ENCODE peak calls at places on chromosomes 12 and 14, in ten cellular contexts. M is tibial artery; X is IMR-90; C is HCT116; K is lung; D is CD8-positive, alpha-beta T cell; H is pancreas; J is upper lobe of left lung; P is fibroblast of lung; Z is sigmoid colon. L is an unnamed sample. For H3K4me1, the result is how much of the 10 kb centered on the place peaks cover.

GRCh38 chr14:58918066-58918465 is 270.4 kb upstream of the DAAM1 start:
- DNase-seq in M (no peak), X (peak), C (no peak), K (no peak), D (no peak), H (no peak), J (no peak), P (peak), Z (no peak), L (no peak)

GRCh38 chr14:106875503-106875902 is 1349.1 kb downstream of the TMEM121 start:
- DNase-seq in M (no peak), X (no peak), C (no peak), K (no peak), D (no peak), H (no peak), J (peak), P (no peak), Z (no peak), L (no peak)

GRCh38 chr12:122318607-122319311 is 52.5 kb upstream of the VPS33A start:
- DNase-seq in M (peak), X (peak), C (no peak), K (no peak), D (no peak), H (no peak), J (no peak), P (peak), Z (no peak), L (no peak)

GRCh38 chr14:104081493-104081835 is 4.0 kb upstream of the ASPG start:
- DNase-seq in M (no peak), X (no peak), C (no peak), K (no peak), D (no peak), H (no peak), J (no peak), P (no peak), Z (no peak), L (no peak)

GRCh38 chr12:130154276-130154675 is 8.0 kb upstream of the FZD10 start:
- DNase-seq in M (no peak), X (no peak), C (no peak), K (no peak), D (no peak), H (no peak), J (no peak), P (no peak), Z (no peak), L (no peak)

GRCh38 chr14:22176930-22177329 is 412.1 kb downstream of the DAD1 start:
- DNase-seq in M (no peak), X (no peak), C (no peak), K (no peak), D (no peak), H (no peak), J (no peak), P (no peak), Z (no peak), L (no peak)

GRCh38 chr12:122681814-122682213 is 21.3 kb downstream of the HCAR2 start:
- DNase-seq in M (no peak), X (peak), C (no peak), K (peak), D (no peak), H (no peak), J (no peak), P (no peak), Z (no peak), L (peak)

GRCh38 chr12:69897744-69898143 is 72.7 kb downstream of the MYRFL start:
- DNase-seq in M (no peak), X (peak), C (no peak), K (no peak), D (no peak), H (no peak), J (no peak), P (peak), Z (no peak), L (peak)

GRCh38 chr14:74834682-74835392 is 41.1 kb downstream of the PROX2 start:
- DNase-seq in M (no peak), X (peak), C (no peak), K (no peak), D (no peak), H (no peak), J (no peak), P (peak), Z (no peak), L (no peak)

GRCh38 chr12:76259071-76259470 is 89.1 kb downstream of the BBS10 start:
- DNase-seq in M (no peak), X (peak), C (no peak), K (no peak), D (no peak), H (no peak), J (no peak), P (no peak), Z (no peak), L (no peak)

GRCh38 chr14:85762523-85762922 is 232.6 kb downstream of the FLRT2 start:
- DNase-seq in M (no peak), X (no peak), C (no peak), K (no peak), D (no peak), H (no peak), J (no peak), P (no peak), Z (no peak), L (no peak)

GRCh38 chr14:50531595-50532501 is 521 bp downstream of the MAP4K5 start:
- DNase-seq in M (peak), X (peak), C (no peak), K (peak), D (peak), H (peak), J (peak), P (peak), Z (peak), L (peak)

GRCh38 chr14:21395450-21395849 is 11.6 kb upstream of the SUPT16H start:
- DNase-seq in M (no peak), X (no peak), C (no peak), K (no peak), D (no peak), H (no peak), J (no peak), P (no peak), Z (no peak), L (no peak)

DNA sequence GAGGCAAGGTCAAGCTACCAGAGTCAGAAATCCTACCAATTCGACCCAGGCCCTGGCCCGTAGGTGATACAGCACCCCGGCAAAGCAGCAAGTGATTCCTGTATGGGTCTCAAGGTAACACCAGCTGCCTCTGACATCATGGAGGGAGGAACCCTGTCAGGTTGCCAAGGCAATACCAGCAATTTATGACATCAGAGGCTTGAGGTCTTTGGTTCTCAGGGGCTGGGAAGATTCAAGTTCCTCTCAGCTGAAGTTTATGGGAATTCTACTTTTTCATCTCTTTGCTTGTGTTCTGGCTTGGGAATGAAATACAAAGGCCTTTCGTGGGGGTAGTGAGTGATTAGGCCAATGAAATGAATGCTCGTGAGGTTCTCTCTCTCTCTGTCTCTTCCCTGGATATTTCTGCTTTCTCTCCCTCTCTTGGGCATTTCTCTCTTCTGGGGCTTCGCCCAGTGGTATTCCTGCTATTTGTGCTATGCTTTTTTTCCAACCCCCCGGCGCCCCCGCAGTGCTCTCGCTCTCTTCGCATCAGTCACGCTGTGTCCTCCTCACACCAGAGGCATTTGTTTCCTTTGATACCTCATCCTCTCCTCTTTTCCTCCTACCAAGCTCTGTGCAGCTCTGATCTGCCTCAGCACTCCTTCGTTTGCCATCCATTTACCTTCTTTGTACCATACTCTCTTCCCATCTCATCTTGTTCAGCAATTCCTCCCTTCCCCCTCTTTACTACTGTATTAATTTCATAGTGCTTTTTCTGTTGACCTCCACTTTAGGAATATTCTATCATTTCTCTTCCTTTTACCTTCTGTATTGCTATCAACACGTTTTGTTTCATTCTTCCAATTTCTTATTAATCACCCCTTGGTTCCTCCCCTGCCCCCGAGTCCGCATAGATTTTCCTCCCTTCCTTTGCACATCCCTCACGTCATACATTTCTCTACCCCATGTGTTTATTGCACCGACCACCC is 2.9 kb downstream of the ZFHX2 start:
- DNase-seq in M (no peak), X (peak), C (no peak), K (no peak), D (no peak), H (no peak), J (no peak), P (peak), Z (no peak), L (no peak)
- H3K4me1 ChIP-seq in M (under half), X (under half), C (under half), K (under half), D (under half), H (under half), J (under half), P (under half), Z (under half), L (under half)

GRCh38 chr12:65313704-65314317 is 35.3 kb downstream of the MSRB3 start:
- DNase-seq in M (no peak), X (peak), C (peak), K (no peak), D (no peak), H (no peak), J (no peak), P (no peak), Z (no peak), L (no peak)
- H3K27ac ChIP-seq in M (no peak), X (no peak), C (peak), K (no peak), D (no peak), H (no peak), J (no peak), P (no peak), Z (no peak), L (no peak)

GRCh38 chr12:78712834-78713455 is 151.6 kb upstream of the SYT1 start:
- DNase-seq in M (no peak), X (no peak), C (no peak), K (no peak), D (no peak), H (no peak), J (no peak), P (no peak), Z (no peak), L (no peak)
- TF ChIP-seq CTCF in M (no peak), X (no peak), C (no peak), K (no peak), D (no peak), H (no peak), J (no peak), P (no peak), Z (no peak), L (no peak)

GRCh38 chr12:99975321-99975720 is 9.4 kb downstream of the ANKS1B start:
- DNase-seq in M (no peak), X (no peak), C (no peak), K (no peak), D (no peak), H (no peak), J (no peak), P (peak), Z (no peak), L (no peak)
- H3K4me1 ChIP-seq in M (under half), X (under half), C (under half), K (under half), D (under half), H (under half), J (under half), P (under half), Z (under half), L (under half)

GRCh38 chr12:53506881-53507719 is at the start of gene NPFF:
- DNase-seq in M (no peak), X (no peak), C (no peak), K (no peak), D (no peak), H (no peak), J (no peak), P (no peak), Z (peak), L (no peak)
- H3K27ac ChIP-seq in M (peak), X (no peak), C (no peak), K (no peak), D (no peak), H (no peak), J (peak), P (peak), Z (no peak), L (no peak)

GRCh38 chr14:70149766-70150165 is 39.0 kb downstream of the SLC8A3 start:
- DNase-seq in M (no peak), X (no peak), C (no peak), K (no peak), D (no peak), H (no peak), J (no peak), P (no peak), Z (no peak), L (no peak)
- TF ChIP-seq CTCF in M (no peak), X (no peak), C (no peak), K (no peak), D (no peak), H (no peak), J (no peak), P (no peak), Z (no peak), L (no peak)

L was measured in heart right ventricle.